ENCODE peak calls at places on chromosome 18, in five cellular contexts. One of them, this sample, is unnamed.
A peak's percentile ranks its signal among the peaks of the same experiment; 100 is the strongest.

GRCh38 chr18:35998967-35999366 is 26.5 kb downstream of the RMP24 start:
- DNase-seq in RWPE1: no peak
- DNase-seq in NCI-H524: no peak
- DNase-seq in NCI-H1694: no peak
- DNase-seq in ELR: peak; percentile 51
- DNase-seq in this sample: no peak

GRCh38 chr18:79870369-79871025 is 72.8 kb downstream of the KCNG2 start:
- DNase-seq in ELR: no peak
- DNase-seq in NCI-H524: peak; percentile 4
- DNase-seq in NCI-H1694: peak; percentile 58
- DNase-seq in RWPE1: no peak
- DNase-seq in this sample: no peak

GRCh38 chr18:8499810-8500663 is 109.2 kb upstream of the RAB12 start:
- DNase-seq in NCI-H1694: no peak
- DNase-seq in RWPE1: no peak
- DNase-seq in ELR: no peak
- DNase-seq in NCI-H524: no peak
- DNase-seq in this sample: no peak

GRCh38 chr18:22585333-22585732 is 167.6 kb upstream of the CTAGE1 start:
- DNase-seq in RWPE1: no peak
- DNase-seq in NCI-H524: no peak
- DNase-seq in NCI-H1694: no peak
- DNase-seq in ELR: no peak
- DNase-seq in this sample: no peak

GRCh38 chr18:59059140-59059539 is 80.5 kb upstream of the SEC11C start:
- DNase-seq in RWPE1: no peak
- DNase-seq in NCI-H1694: no peak
- DNase-seq in ELR: no peak
- DNase-seq in NCI-H524: no peak
- DNase-seq in this sample: no peak

GRCh38 chr18:50928551-50928950 is 39.3 kb upstream of the ELAC1 start:
- DNase-seq in NCI-H1694: no peak
- DNase-seq in NCI-H524: no peak
- DNase-seq in ELR: peak; percentile 71
- DNase-seq in RWPE1: no peak
- DNase-seq in this sample: no peak

GRCh38 chr18:27413495-27414401 is 228.6 kb upstream of the CHST9 start:
- DNase-seq in ELR: peak; percentile 10
- DNase-seq in RWPE1: peak; percentile 26
- DNase-seq in NCI-H1694: no peak
- DNase-seq in NCI-H524: no peak
- DNase-seq in this sample: no peak

GRCh38 chr18:31103423-31103822 is 1.2 kb upstream of the DSC2 start:
- DNase-seq in RWPE1: no peak
- DNase-seq in ELR: no peak
- DNase-seq in NCI-H1694: no peak
- DNase-seq in NCI-H524: no peak
- DNase-seq in this sample: no peak

GRCh38 chr18:12290086-12290485 is 18.0 kb upstream of the TUBB6 start:
- DNase-seq in NCI-H524: no peak
- DNase-seq in RWPE1: no peak
- DNase-seq in ELR: no peak
- DNase-seq in NCI-H1694: no peak
- DNase-seq in this sample: no peak

GRCh38 chr18:72075040-72075439 is 469.1 kb downstream of the CBLN2 start:
- DNase-seq in NCI-H1694: no peak
- DNase-seq in RWPE1: no peak
- DNase-seq in NCI-H524: no peak
- DNase-seq in ELR: no peak
- DNase-seq in this sample: no peak

GRCh38 chr18:22856870-22857269 is 76.3 kb upstream of the RBBP8 start:
- DNase-seq in NCI-H1694: no peak
- DNase-seq in RWPE1: peak; percentile 81
- DNase-seq in NCI-H524: no peak
- DNase-seq in ELR: no peak
- DNase-seq in this sample: no peak

GRCh38 chr18:5463836-5464235 is 80.0 kb downstream of the EPB41L3 start:
- DNase-seq in NCI-H1694: no peak
- DNase-seq in ELR: no peak
- DNase-seq in NCI-H524: no peak
- DNase-seq in RWPE1: no peak
- DNase-seq in this sample: no peak

GRCh38 chr18:75790821-75791220 is 363.3 kb upstream of the SMIM21 start:
- DNase-seq in NCI-H1694: no peak
- DNase-seq in RWPE1: no peak
- DNase-seq in NCI-H524: no peak
- DNase-seq in ELR: no peak
- DNase-seq in this sample: no peak

GRCh38 chr18:8431036-8431435 is 178.2 kb upstream of the RAB12 start:
- DNase-seq in NCI-H1694: no peak
- DNase-seq in ELR: no peak
- DNase-seq in NCI-H524: no peak
- DNase-seq in RWPE1: no peak
- DNase-seq in this sample: no peak

GRCh38 chr18:41134426-41134825 is 820.6 kb upstream of the PIK3C3 start:
- DNase-seq in NCI-H1694: no peak
- DNase-seq in RWPE1: no peak
- DNase-seq in NCI-H524: no peak
- DNase-seq in ELR: peak; percentile 38
- DNase-seq in this sample: no peak

GRCh38 chr18:55503167-55503820 is 84.7 kb downstream of the TCF4 start:
- DNase-seq in NCI-H524: no peak
- DNase-seq in RWPE1: no peak
- DNase-seq in NCI-H1694: no peak
- DNase-seq in ELR: no peak
- DNase-seq in this sample: no peak

GRCh38 chr18:76859474-76860339 is 37.4 kb downstream of the ZNF236 start:
- DNase-seq in NCI-H524: no peak
- DNase-seq in RWPE1: no peak
- DNase-seq in ELR: no peak
- DNase-seq in NCI-H1694: no peak
- DNase-seq in this sample: no peak

GRCh38 chr18:26631135-26631534 is 82.8 kb upstream of the KCTD1 start:
- DNase-seq in NCI-H1694: no peak
- DNase-seq in NCI-H524: no peak
- DNase-seq in RWPE1: no peak
- DNase-seq in ELR: no peak
- DNase-seq in this sample: no peak

GRCh38 chr18:22485808-22486244 is 68.1 kb upstream of the CTAGE1 start:
- DNase-seq in NCI-H1694: no peak
- DNase-seq in NCI-H524: no peak
- DNase-seq in RWPE1: peak; percentile 26
- DNase-seq in ELR: peak; percentile 36
- DNase-seq in this sample: no peak

GRCh38 chr18:55523001-55523400 is 65.0 kb downstream of the TCF4 start:
- DNase-seq in NCI-H524: no peak
- DNase-seq in RWPE1: no peak
- DNase-seq in NCI-H1694: no peak
- DNase-seq in ELR: no peak
- DNase-seq in this sample: no peak

GRCh38 chr18:52367962-52368745 is 28.2 kb downstream of the DCC start:
- DNase-seq in RWPE1: no peak
- DNase-seq in NCI-H1694: no peak
- DNase-seq in NCI-H524: no peak
- DNase-seq in ELR: no peak
- DNase-seq in this sample: no peak